ENCODE peak calls at places on chromosomes 5 and 9, in seven cellular contexts. One of them, this sample, is unnamed.

GRCh38 chr9:33850267-33850629 is 33.3 kb downstream of the UBE2R2 start:
- DNase-seq in transverse colon: no peak
- DNase-seq in ascending aorta: no peak
- DNase-seq in esophagus squamous epithelium: no peak
- DNase-seq in lower lobe of right lung: no peak
- DNase-seq in SJSA1: no peak
- DNase-seq in neuronal stem cell: no peak
- DNase-seq in this sample: no peak

GRCh38 chr5:170070556-170071412 is 34.9 kb upstream of the FOXI1 start:
- DNase-seq in transverse colon: no peak
- DNase-seq in ascending aorta: no peak
- DNase-seq in esophagus squamous epithelium: no peak
- DNase-seq in lower lobe of right lung: peak; percentile 56
- DNase-seq in SJSA1: peak; percentile 36
- DNase-seq in neuronal stem cell: peak; percentile 32
- DNase-seq in this sample: peak; percentile 12

GRCh38 chr5:158780656-158781237 is 319.0 kb downstream of the EBF1 start:
- DNase-seq in transverse colon: no peak
- DNase-seq in ascending aorta: no peak
- DNase-seq in esophagus squamous epithelium: no peak
- DNase-seq in lower lobe of right lung: no peak
- DNase-seq in SJSA1: no peak
- DNase-seq in neuronal stem cell: no peak
- DNase-seq in this sample: no peak

GRCh38 chr9:77598510-77598909 is 49.6 kb downstream of the GNA14 start:
- DNase-seq in transverse colon: no peak
- DNase-seq in ascending aorta: no peak
- DNase-seq in esophagus squamous epithelium: no peak
- DNase-seq in lower lobe of right lung: no peak
- DNase-seq in SJSA1: no peak
- DNase-seq in neuronal stem cell: no peak
- DNase-seq in this sample: no peak

GRCh38 chr5:148388692-148389091 is 4.9 kb downstream of the FBXO38 start:
- DNase-seq in transverse colon: no peak
- DNase-seq in ascending aorta: no peak
- DNase-seq in esophagus squamous epithelium: no peak
- DNase-seq in lower lobe of right lung: no peak
- DNase-seq in SJSA1: no peak
- DNase-seq in neuronal stem cell: no peak
- DNase-seq in this sample: no peak

GRCh38 chr9:108149346-108149745 is 659.8 kb upstream of the KLF4 start:
- DNase-seq in transverse colon: no peak
- DNase-seq in ascending aorta: no peak
- DNase-seq in esophagus squamous epithelium: no peak
- DNase-seq in lower lobe of right lung: no peak
- DNase-seq in SJSA1: no peak
- DNase-seq in neuronal stem cell: no peak
- DNase-seq in this sample: no peak

GRCh38 chr5:134314443-134314842 is 52.5 kb downstream of the CDKL3 start:
- DNase-seq in transverse colon: no peak
- DNase-seq in ascending aorta: no peak
- DNase-seq in esophagus squamous epithelium: no peak
- DNase-seq in lower lobe of right lung: no peak
- DNase-seq in SJSA1: no peak
- DNase-seq in neuronal stem cell: no peak
- DNase-seq in this sample: no peak

GRCh38 chr9:117092582-117092981 is 322.3 kb downstream of the ASTN2 start:
- DNase-seq in transverse colon: no peak
- DNase-seq in ascending aorta: no peak
- DNase-seq in esophagus squamous epithelium: no peak
- DNase-seq in lower lobe of right lung: no peak
- DNase-seq in SJSA1: no peak
- DNase-seq in neuronal stem cell: no peak
- DNase-seq in this sample: no peak

GRCh38 chr9:128339761-128340690 is at the start of gene SLC27A4:
- DNase-seq in transverse colon: peak; percentile 89
- DNase-seq in ascending aorta: peak; percentile 79
- DNase-seq in esophagus squamous epithelium: no peak
- DNase-seq in lower lobe of right lung: peak; percentile 88
- DNase-seq in SJSA1: peak; percentile 55
- DNase-seq in neuronal stem cell: peak; percentile 73
- DNase-seq in this sample: peak; percentile 83

GRCh38 chr9:34568783-34569182 is 20.7 kb downstream of the CNTFR start:
- DNase-seq in transverse colon: no peak
- DNase-seq in ascending aorta: no peak
- DNase-seq in esophagus squamous epithelium: no peak
- DNase-seq in lower lobe of right lung: no peak
- DNase-seq in SJSA1: no peak
- DNase-seq in neuronal stem cell: no peak
- DNase-seq in this sample: no peak

GRCh38 chr9:4420351-4420750 is 69.9 kb upstream of the SLC1A1 start:
- DNase-seq in transverse colon: no peak
- DNase-seq in ascending aorta: no peak
- DNase-seq in esophagus squamous epithelium: no peak
- DNase-seq in lower lobe of right lung: no peak
- DNase-seq in SJSA1: no peak
- DNase-seq in neuronal stem cell: no peak
- DNase-seq in this sample: no peak

GRCh38 chr9:26462751-26463150 is 429.9 kb downstream of the CAAP1 start:
- DNase-seq in transverse colon: no peak
- DNase-seq in ascending aorta: no peak
- DNase-seq in esophagus squamous epithelium: no peak
- DNase-seq in lower lobe of right lung: no peak
- DNase-seq in SJSA1: no peak
- DNase-seq in neuronal stem cell: no peak
- DNase-seq in this sample: peak; percentile 5

GRCh38 chr9:109319631-109320233 is 1.1 kb downstream of the EPB41L4B start:
- DNase-seq in transverse colon: peak; percentile 28
- DNase-seq in ascending aorta: no peak
- DNase-seq in esophagus squamous epithelium: no peak
- DNase-seq in lower lobe of right lung: peak; percentile 53
- DNase-seq in SJSA1: no peak
- DNase-seq in neuronal stem cell: peak; percentile 17
- DNase-seq in this sample: peak; percentile 44

GRCh38 chr9:16385590-16386578 is 484.6 kb downstream of the BNC2 start:
- DNase-seq in transverse colon: no peak
- DNase-seq in ascending aorta: no peak
- DNase-seq in esophagus squamous epithelium: no peak
- DNase-seq in lower lobe of right lung: no peak
- DNase-seq in SJSA1: peak; percentile 3
- DNase-seq in neuronal stem cell: no peak
- DNase-seq in this sample: no peak

GRCh38 chr5:58922392-58923171 is 339.7 kb downstream of the RAB3C start:
- DNase-seq in transverse colon: peak; percentile 72
- DNase-seq in ascending aorta: peak; percentile 95
- DNase-seq in esophagus squamous epithelium: no peak
- DNase-seq in lower lobe of right lung: peak; percentile 60
- DNase-seq in SJSA1: no peak
- DNase-seq in neuronal stem cell: no peak
- DNase-seq in this sample: no peak

GRCh38 chr5:179763215-179763945 is 30.4 kb upstream of the LTC4S start:
- DNase-seq in transverse colon: peak; percentile 69
- DNase-seq in ascending aorta: peak; percentile 90
- DNase-seq in esophagus squamous epithelium: no peak
- DNase-seq in lower lobe of right lung: peak; percentile 60
- DNase-seq in SJSA1: peak; percentile 84
- DNase-seq in neuronal stem cell: peak; percentile 51
- DNase-seq in this sample: peak; percentile 77
- H3K4me1 ChIP-seq in transverse colon: peaks cover 40% of the 10 kb centered on the region
- H3K4me1 ChIP-seq in ascending aorta: peaks cover 22% of the 10 kb centered on the region
- H3K4me1 ChIP-seq in esophagus squamous epithelium: peaks cover 38% of the 10 kb centered on the region
- H3K4me1 ChIP-seq in lower lobe of right lung: peaks cover 79% of the 10 kb centered on the region
- H3K4me1 ChIP-seq in SJSA1: peaks cover 64% of the 10 kb centered on the region
- H3K4me1 ChIP-seq in neuronal stem cell: peaks cover 34% of the 10 kb centered on the region
- H3K4me1 ChIP-seq in this sample: peaks cover 23% of the 10 kb centered on the region

GRCh38 chr5:95283022-95283615 is 1.8 kb downstream of the MCTP1 start:
- DNase-seq in transverse colon: no peak
- DNase-seq in ascending aorta: no peak
- DNase-seq in esophagus squamous epithelium: no peak
- DNase-seq in lower lobe of right lung: no peak
- DNase-seq in SJSA1: no peak
- DNase-seq in neuronal stem cell: no peak
- DNase-seq in this sample: no peak
- H3K4me3 ChIP-seq in transverse colon: no peak overlapping the region
- H3K4me3 ChIP-seq in ascending aorta: peak overlapping the region; percentile 72
- H3K4me3 ChIP-seq in esophagus squamous epithelium: peak overlapping the region; percentile 50
- H3K4me3 ChIP-seq in lower lobe of right lung: peak overlapping the region; percentile 65
- H3K4me3 ChIP-seq in SJSA1: no peak overlapping the region
- H3K4me3 ChIP-seq in neuronal stem cell: no peak overlapping the region
- H3K4me3 ChIP-seq in this sample: no peak overlapping the region

GRCh38 chr5:34486808-34487201 is 169.3 kb upstream of the RAI14 start:
- DNase-seq in transverse colon: no peak
- DNase-seq in ascending aorta: no peak
- DNase-seq in esophagus squamous epithelium: no peak
- DNase-seq in lower lobe of right lung: no peak
- DNase-seq in SJSA1: no peak
- DNase-seq in neuronal stem cell: no peak
- DNase-seq in this sample: no peak
- H3K4me1 ChIP-seq in transverse colon: peaks cover 8% of the 10 kb centered on the region
- H3K4me1 ChIP-seq in ascending aorta: peaks cover 9% of the 10 kb centered on the region
- H3K4me1 ChIP-seq in esophagus squamous epithelium: no peaks in the 10 kb centered on the region
- H3K4me1 ChIP-seq in lower lobe of right lung: peaks cover 22% of the 10 kb centered on the region
- H3K4me1 ChIP-seq in SJSA1: peaks cover 15% of the 10 kb centered on the region
- H3K4me1 ChIP-seq in neuronal stem cell: peaks cover 31% of the 10 kb centered on the region
- H3K4me1 ChIP-seq in this sample: peaks cover 8% of the 10 kb centered on the region

GRCh38 chr5:122219767-122220166 is 90.4 kb downstream of the ZNF474 start:
- DNase-seq in transverse colon: no peak
- DNase-seq in ascending aorta: no peak
- DNase-seq in esophagus squamous epithelium: no peak
- DNase-seq in lower lobe of right lung: no peak
- DNase-seq in SJSA1: no peak
- DNase-seq in neuronal stem cell: no peak
- DNase-seq in this sample: no peak

GRCh38 chr5:122221857-122222256 is 90.2 kb upstream of the SNCAIP start:
- DNase-seq in transverse colon: no peak
- DNase-seq in ascending aorta: no peak
- DNase-seq in esophagus squamous epithelium: no peak
- DNase-seq in lower lobe of right lung: no peak
- DNase-seq in SJSA1: no peak
- DNase-seq in neuronal stem cell: no peak
- DNase-seq in this sample: no peak

GRCh38 chr5:122220498-122220897 is 91.2 kb downstream of the ZNF474 start:
- DNase-seq in transverse colon: no peak
- DNase-seq in ascending aorta: no peak
- DNase-seq in esophagus squamous epithelium: no peak
- DNase-seq in lower lobe of right lung: no peak
- DNase-seq in SJSA1: no peak
- DNase-seq in neuronal stem cell: no peak
- DNase-seq in this sample: no peak

DNA sequence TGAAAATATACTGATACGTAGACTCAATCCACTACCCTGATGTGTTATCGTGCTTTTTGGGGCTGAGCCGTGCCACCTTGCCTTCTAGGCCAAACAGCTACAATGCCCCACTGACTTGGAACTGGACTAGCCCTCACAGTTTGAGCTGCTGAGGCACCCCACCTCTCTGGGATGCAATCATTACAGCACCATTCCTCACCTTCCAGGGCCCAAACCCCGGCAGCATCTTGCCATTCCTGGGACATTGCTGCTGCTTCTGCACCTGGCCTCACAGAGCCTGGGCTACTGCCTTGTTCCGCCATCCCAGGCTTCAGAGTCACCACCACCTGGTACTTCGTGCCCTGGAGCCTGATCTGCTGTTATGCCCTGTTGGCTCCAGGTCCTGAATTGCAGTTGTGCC is 89.5 kb upstream of the SNCAIP start:
- DNase-seq in transverse colon: no peak
- DNase-seq in ascending aorta: no peak
- DNase-seq in esophagus squamous epithelium: no peak
- DNase-seq in lower lobe of right lung: no peak
- DNase-seq in SJSA1: no peak
- DNase-seq in neuronal stem cell: no peak
- DNase-seq in this sample: no peak
- H3K4me3 ChIP-seq in transverse colon: no peak overlapping the region
- H3K4me3 ChIP-seq in ascending aorta: no peak overlapping the region
- H3K4me3 ChIP-seq in esophagus squamous epithelium: no peak overlapping the region
- H3K4me3 ChIP-seq in lower lobe of right lung: no peak overlapping the region
- H3K4me3 ChIP-seq in SJSA1: no peak overlapping the region
- H3K4me3 ChIP-seq in neuronal stem cell: no peak overlapping the region
- H3K4me3 ChIP-seq in this sample: no peak overlapping the region

DNA sequence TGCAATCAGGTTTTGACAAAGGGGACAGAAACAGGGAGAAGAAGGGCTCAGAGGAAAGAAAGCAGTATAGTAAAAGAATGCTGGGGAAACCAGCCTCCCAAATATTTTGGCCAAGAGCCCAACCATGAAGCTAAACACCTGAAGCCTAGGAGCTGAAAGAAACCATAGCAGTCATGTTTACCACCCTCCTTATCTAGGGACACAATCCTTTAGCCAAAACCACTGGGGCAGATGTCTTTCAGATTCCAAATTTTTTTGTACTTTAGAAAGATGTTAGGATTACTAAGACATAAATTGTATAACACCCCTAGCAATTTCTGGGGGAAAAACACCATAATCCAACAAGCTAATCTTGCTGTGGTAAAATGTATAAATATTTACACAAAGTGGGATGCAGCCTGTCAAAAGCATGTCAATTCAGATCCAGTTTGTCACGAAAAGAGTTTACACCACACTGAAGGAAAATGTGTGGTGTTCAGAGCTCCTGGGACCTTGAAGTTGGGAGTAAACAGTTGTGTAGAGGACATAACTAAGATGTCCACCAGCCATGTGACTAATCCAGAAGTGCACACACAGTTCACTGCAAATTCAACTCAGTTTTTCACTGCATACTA is 274.3 kb downstream of the ADAMTSL1 start:
- DNase-seq in transverse colon: no peak
- DNase-seq in ascending aorta: no peak
- DNase-seq in esophagus squamous epithelium: no peak
- DNase-seq in lower lobe of right lung: no peak
- DNase-seq in SJSA1: peak; percentile 19
- DNase-seq in neuronal stem cell: no peak
- DNase-seq in this sample: no peak
- H3K4me1 ChIP-seq in transverse colon: no peaks in the 10 kb centered on the region
- H3K4me1 ChIP-seq in ascending aorta: no peaks in the 10 kb centered on the region
- H3K4me1 ChIP-seq in esophagus squamous epithelium: no peaks in the 10 kb centered on the region
- H3K4me1 ChIP-seq in lower lobe of right lung: peaks cover 8% of the 10 kb centered on the region
- H3K4me1 ChIP-seq in SJSA1: peaks cover 5% of the 10 kb centered on the region
- H3K4me1 ChIP-seq in neuronal stem cell: peaks cover 12% of the 10 kb centered on the region
- H3K4me1 ChIP-seq in this sample: no peaks in the 10 kb centered on the region

This sample was measured in HAP-1.